ENCODE peak calls at places on chromosomes 3 and 15, in seven cellular contexts. S is uterus, U is AG04449, N is ovary, K is progenitor cell of endocrine pancreas, C is tibial artery, Q is sigmoid colon. D is an unnamed sample.

GRCh38 chr3:20022954-20023644 is 11.0 kb upstream of the PP2D1 start:
- DNase-seq in S (no peak), U (no peak), N (no peak), K (no peak), C (no peak), Q (no peak), D (no peak)

GRCh38 chr3:77392181-77392580 is 352.3 kb downstream of the ROBO2 start:
- DNase-seq in S (no peak), U (no peak), N (no peak), K (no peak), C (no peak), Q (no peak), D (no peak)

GRCh38 chr3:185640308-185640707 is 54.2 kb downstream of the SENP2 start:
- DNase-seq in S (no peak), U (no peak), N (no peak), K (no peak), C (no peak), Q (no peak), D (no peak)

GRCh38 chr15:31202953-31203352 is 101.4 kb upstream of the TRPM1 start:
- DNase-seq in S (no peak), U (no peak), N (no peak), K (no peak), C (no peak), Q (no peak), D (no peak)

GRCh38 chr3:37967252-37967881 is 23.2 kb upstream of the VILL start:
- DNase-seq in S (peak), U (no peak), N (peak), K (peak), C (peak), Q (peak), D (peak)

GRCh38 chr3:8529197-8529637 is 27.6 kb downstream of the LMCD1 start:
- DNase-seq in S (peak), U (no peak), N (no peak), K (no peak), C (peak), Q (no peak), D (no peak)

GRCh38 chr15:96421211-96421610 is 90.7 kb downstream of the NR2F2 start:
- DNase-seq in S (no peak), U (no peak), N (no peak), K (no peak), C (no peak), Q (no peak), D (no peak)

GRCh38 chr15:75112278-75112847 is 89.0 kb downstream of the PPCDC start:
- DNase-seq in S (no peak), U (no peak), N (no peak), K (no peak), C (no peak), Q (no peak), D (no peak)

GRCh38 chr3:46154300-46154699 is 53.8 kb downstream of the CCR1 start:
- DNase-seq in S (no peak), U (no peak), N (no peak), K (no peak), C (no peak), Q (no peak), D (no peak)

GRCh38 chr3:122961146-122961545 is 66.4 kb downstream of the SEMA5B start:
- DNase-seq in S (no peak), U (no peak), N (no peak), K (no peak), C (no peak), Q (no peak), D (no peak)

GRCh38 chr3:23645533-23646196 is 160.1 kb upstream of the UBE2E1 start:
- DNase-seq in S (no peak), U (no peak), N (no peak), K (no peak), C (no peak), Q (no peak), D (no peak)

GRCh38 chr3:79032686-79033318 is 735.0 kb downstream of the ROBO1 start:
- DNase-seq in S (no peak), U (no peak), N (no peak), K (no peak), C (no peak), Q (no peak), D (no peak)

GRCh38 chr3:23431759-23432158 is 228.6 kb downstream of the UBE2E2 start:
- DNase-seq in S (no peak), U (no peak), N (no peak), K (no peak), C (no peak), Q (no peak), D (no peak)

GRCh38 chr3:197511853-197512635 is 43.7 kb downstream of the BDH1 start:
- DNase-seq in S (no peak), U (no peak), N (no peak), K (no peak), C (no peak), Q (no peak), D (no peak)

GRCh38 chr15:63481105-63481810 is 23.1 kb upstream of the USP3 start:
- DNase-seq in S (no peak), U (no peak), N (no peak), K (no peak), C (no peak), Q (no peak), D (no peak)

GRCh38 chr15:43096411-43096810 is 9.4 kb downstream of the UBR1 start:
- DNase-seq in S (no peak), U (no peak), N (no peak), K (no peak), C (no peak), Q (no peak), D (no peak)
- TF ChIP-seq CTCF in S (no peak), U (no peak), N (no peak), K (no peak), C (no peak), Q (no peak), D (no peak)

DNA sequence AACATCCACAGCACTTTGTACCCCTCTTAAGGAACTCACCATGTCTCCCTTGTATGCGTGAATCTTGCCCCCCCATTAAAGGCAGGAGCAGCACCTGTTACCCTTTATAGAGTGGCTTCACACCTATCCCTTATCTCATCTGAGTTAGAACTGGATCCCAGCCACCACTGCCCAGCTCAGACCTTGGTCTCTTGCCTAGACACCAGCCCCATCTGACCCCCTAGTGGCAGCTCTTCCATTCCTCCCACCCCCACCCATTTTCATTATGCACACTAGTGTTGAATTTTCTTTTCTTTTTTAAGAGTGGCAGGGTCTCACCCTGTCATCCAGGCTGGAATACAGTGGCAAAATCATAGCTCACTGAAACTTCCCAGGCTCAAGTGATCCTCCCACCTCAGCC is 3.2 kb upstream of the ZFYVE19 start:
- DNase-seq in S (no peak), U (no peak), N (no peak), K (no peak), C (no peak), Q (no peak), D (no peak)
- TF ChIP-seq CTCF in S (no peak), U (no peak), N (no peak), K (no peak), C (no peak), Q (no peak), D (no peak)

GRCh38 chr15:44712108-44713005 is 1.0 kb downstream of the B2M start:
- DNase-seq in S (peak), U (no peak), N (peak), K (no peak), C (peak), Q (peak), D (peak)

GRCh38 chr15:44711356-44712107 is at the start of gene B2M:
- DNase-seq in S (peak), U (peak), N (peak), K (peak), C (peak), Q (peak), D (peak)

GRCh38 chr15:44715142-44715796 is 4.0 kb downstream of the B2M start:
- DNase-seq in S (no peak), U (no peak), N (no peak), K (no peak), C (no peak), Q (no peak), D (no peak)

GRCh38 chr15:44711089-44711355 is at the start of gene PATL2:
- DNase-seq in S (no peak), U (no peak), N (no peak), K (no peak), C (no peak), Q (no peak), D (no peak)

DNA sequence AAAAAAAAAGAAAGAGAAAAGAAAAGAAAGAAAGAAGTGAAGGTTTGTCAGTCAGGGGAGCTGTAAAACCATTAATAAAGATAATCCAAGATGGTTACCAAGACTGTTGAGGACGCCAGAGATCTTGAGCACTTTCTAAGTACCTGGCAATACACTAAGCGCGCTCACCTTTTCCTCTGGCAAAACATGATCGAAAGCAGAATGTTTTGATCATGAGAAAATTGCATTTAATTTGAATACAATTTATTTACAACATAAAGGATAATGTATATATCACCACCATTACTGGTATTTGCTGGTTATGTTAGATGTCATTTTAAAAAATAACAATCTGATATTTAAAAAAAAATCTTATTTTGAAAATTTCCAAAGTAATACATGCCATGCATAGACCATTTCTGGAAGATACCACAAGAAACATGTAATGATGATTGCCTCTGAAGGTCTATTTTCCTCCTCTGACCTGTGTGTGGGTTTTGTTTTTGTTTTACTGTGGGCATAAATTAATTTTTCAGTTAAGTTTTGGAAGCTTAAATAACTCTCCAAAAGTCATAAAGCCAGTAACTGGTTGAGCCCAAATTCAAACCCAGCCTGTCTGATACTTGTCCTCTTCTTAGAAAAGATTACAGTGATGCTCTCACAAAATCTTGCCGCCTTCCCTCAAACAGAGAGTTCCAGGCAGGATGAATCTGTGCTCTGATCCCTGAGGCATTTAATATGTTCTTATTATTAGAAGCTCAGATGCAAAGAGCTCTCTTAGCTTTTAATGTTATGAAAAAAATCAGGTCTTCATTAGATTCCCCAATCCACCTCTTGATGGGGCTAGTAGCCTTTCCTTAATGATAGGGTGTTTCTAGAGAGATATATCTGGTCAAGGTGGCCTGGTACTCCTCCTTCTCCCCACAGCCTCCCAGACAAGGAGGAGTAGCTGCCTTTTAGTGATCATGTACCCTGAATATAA is 2.0 kb downstream of the B2M start:
- DNase-seq in S (no peak), U (no peak), N (no peak), K (no peak), C (no peak), Q (no peak), D (no peak)
- TF ChIP-seq CTCF in S (peak), U (peak), N (no peak), K (no peak), C (peak), Q (no peak), D (peak)

DNA sequence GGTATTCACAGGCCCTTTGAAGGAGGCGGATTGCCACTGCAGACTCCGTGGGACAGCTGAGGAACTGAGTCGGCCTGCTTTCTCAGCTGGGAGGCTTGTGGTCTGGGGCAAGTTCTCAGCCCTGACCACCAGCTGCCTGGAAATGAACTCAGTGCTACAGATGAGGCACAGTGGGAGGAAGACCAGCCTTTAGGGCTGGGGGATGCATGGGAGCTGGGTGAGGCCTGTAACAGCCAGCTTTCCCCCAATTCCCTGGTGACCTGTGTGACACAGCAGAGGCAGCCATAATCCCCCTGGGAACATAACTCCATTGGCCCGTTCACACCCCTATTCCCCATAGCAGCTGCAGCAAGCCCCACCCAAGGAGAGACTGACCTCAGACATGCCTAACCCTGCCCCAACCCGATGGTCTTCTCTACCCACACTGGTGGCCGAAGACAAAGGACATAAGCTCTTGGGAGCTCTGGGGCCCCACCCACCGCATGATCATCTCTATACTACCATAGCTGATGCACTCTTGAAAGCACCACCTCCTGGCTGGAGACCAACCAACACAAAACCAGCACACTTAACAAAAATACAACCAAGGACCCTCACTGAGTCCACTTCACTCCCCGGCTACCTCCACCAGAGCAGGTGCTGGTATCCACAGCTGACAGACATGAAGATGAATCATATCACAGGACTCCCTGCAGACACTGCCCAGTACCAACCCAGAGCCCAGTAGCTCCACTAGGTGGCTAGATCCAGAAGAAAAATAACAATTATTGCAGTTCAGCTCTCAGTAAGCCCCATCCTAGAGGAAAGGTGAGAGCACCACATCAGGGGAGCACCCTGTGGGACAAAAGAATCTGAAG is 24.9 kb downstream of the ZMAT3 start:
- DNase-seq in S (no peak), U (no peak), N (no peak), K (no peak), C (no peak), Q (no peak), D (no peak)
- TF ChIP-seq CTCF in S (no peak), U (no peak), N (no peak), K (no peak), C (no peak), Q (no peak), D (no peak)

GRCh38 chr15:66654718-66655375 is 47.2 kb upstream of the SMAD6 start:
- DNase-seq in S (no peak), U (no peak), N (peak), K (no peak), C (no peak), Q (no peak), D (no peak)
- TF ChIP-seq CTCF in S (no peak), U (no peak), N (no peak), K (no peak), C (no peak), Q (no peak), D (no peak)

DNA sequence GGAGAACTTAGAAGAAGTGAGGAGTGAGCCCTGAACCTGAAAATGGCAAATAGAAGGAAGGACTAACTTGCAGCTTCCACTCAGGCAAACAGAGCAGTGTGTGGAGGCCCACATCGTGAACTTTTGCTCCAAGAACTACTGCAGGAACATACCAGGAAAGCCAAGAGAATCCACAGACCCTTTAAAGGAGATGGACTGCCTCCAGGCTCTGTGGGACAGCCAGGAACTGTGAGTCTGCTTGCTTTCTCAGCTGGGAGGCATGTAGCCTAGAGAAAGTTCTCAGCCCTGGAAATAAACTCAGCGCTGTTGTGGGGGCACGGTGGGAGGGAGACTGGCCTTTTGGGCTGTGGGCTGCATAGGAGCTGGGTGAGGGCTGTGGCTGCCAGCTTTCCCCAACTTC is 93.0 kb downstream of the SNRK start:
- DNase-seq in S (peak), U (peak), N (no peak), K (no peak), C (no peak), Q (peak), D (no peak)
- TF ChIP-seq CTCF in S (no peak), U (no peak), N (no peak), K (no peak), C (no peak), Q (no peak), D (no peak)

GRCh38 chr3:88231632-88232031 is 81.9 kb downstream of the C3orf38 start:
- DNase-seq in S (no peak), U (no peak), N (no peak), K (no peak), C (no peak), Q (no peak), D (no peak)
- TF ChIP-seq CTCF in S (no peak), U (no peak), N (no peak), K (no peak), C (no peak), Q (no peak), D (no peak)

GRCh38 chr3:167031364-167032049 is 348.6 kb downstream of the ZBBX start:
- DNase-seq in S (no peak), U (no peak), N (no peak), K (no peak), C (no peak), Q (no peak), D (no peak)

GRCh38 chr3:167033866-167034265 is 346.2 kb downstream of the ZBBX start:
- DNase-seq in S (no peak), U (no peak), N (no peak), K (no peak), C (no peak), Q (no peak), D (no peak)

GRCh38 chr3:167030059-167030458 is 350.0 kb downstream of the ZBBX start:
- DNase-seq in S (no peak), U (no peak), N (no peak), K (no peak), C (no peak), Q (no peak), D (no peak)

GRCh38 chr3:167032267-167032876 is 347.7 kb downstream of the ZBBX start:
- DNase-seq in S (no peak), U (peak), N (no peak), K (no peak), C (no peak), Q (no peak), D (no peak)
- TF ChIP-seq CTCF in S (no peak), U (peak), N (no peak), K (peak), C (peak), Q (peak), D (peak)

DNA sequence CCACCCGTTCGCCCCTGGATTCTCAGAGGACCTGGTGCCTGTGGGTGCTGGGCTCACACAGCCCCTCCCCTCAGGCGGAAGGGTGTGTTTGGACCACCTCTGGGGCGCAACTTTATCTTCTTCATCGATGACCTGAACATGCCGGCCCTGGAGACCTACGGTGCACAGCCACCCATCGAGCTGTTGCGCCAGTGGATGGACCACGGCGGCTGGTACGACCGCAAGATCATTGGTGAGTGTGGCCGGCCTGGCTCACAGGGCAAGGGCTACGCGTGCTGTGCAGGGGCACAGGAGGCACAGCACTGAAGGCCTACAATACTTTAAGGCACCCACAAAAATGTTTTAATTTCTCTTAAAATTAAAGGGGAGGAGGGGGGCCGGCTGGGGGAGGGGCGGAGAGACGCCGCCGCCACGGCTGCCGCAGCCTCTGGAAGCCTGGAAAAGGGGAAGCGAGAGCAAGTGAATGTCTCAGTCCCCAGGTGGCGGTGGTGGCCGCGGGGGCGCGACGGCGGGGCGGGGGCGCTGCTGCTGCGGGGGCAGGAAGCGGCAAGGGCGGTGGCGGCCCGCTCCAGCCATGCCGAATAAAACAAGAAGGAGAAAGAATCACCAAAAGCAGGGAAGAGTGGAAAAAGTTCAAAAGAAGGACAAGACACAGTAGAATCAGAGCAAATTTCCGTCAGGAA is 56.8 kb downstream of the DNAH1 start:
- DNase-seq in S (no peak), U (no peak), N (no peak), K (no peak), C (peak), Q (no peak), D (peak)
- TF ChIP-seq CTCF in S (no peak), U (no peak), N (no peak), K (no peak), C (no peak), Q (no peak), D (no peak)